ENCODE peak calls at places on chromosomes 16 and 17, in eight cellular contexts. D, X, G, B, Q, E, T and Y are unnamed samples.

GRCh38 chr16:66357523-66357928 is 9.0 kb upstream of the CDH5 start:
- DNase-seq in D (peak; percentile 64), X (peak; percentile 11), G (no peak), B (peak; percentile 45), Q (peak; percentile 31), E (peak; percentile 14), T (peak; percentile 59), Y (no peak)

GRCh38 chr16:75097941-75098897 is 18.4 kb downstream of the LDHD start:
- DNase-seq in D (peak; percentile 4), X (peak; percentile 77), G (peak; percentile 70), B (no peak), Q (no peak), E (peak; percentile 66), T (no peak), Y (no peak)

GRCh38 chr17:69122065-69122464 is 19.6 kb downstream of the ABCA6 start:
- DNase-seq in D (no peak), X (no peak), G (no peak), B (no peak), Q (no peak), E (no peak), T (no peak), Y (no peak)

GRCh38 chr17:82590881-82591539 is 57.2 kb downstream of the WDR45B start:
- DNase-seq in D (no peak), X (no peak), G (no peak), B (no peak), Q (peak; percentile 51), E (no peak), T (no peak), Y (no peak)

GRCh38 chr16:22324787-22325597 is 27.8 kb downstream of the POLR3E start:
- DNase-seq in D (no peak), X (no peak), G (no peak), B (no peak), Q (no peak), E (no peak), T (no peak), Y (no peak)

GRCh38 chr16:30710971-30711370 is 12.0 kb downstream of the SRCAP start:
- DNase-seq in D (no peak), X (no peak), G (no peak), B (no peak), Q (no peak), E (no peak), T (no peak), Y (no peak)

GRCh38 chr17:41547921-41548843 is 20.1 kb upstream of the KRT19 start:
- DNase-seq in D (no peak), X (no peak), G (peak; percentile 51), B (peak; percentile 75), Q (peak; percentile 85), E (no peak), T (peak; percentile 96), Y (peak; percentile 73)

GRCh38 chr17:79556263-79556662 is 54.6 kb downstream of the RBFOX3 start:
- DNase-seq in D (no peak), X (no peak), G (no peak), B (no peak), Q (no peak), E (no peak), T (no peak), Y (no peak)